ENCODE peak calls at places on chromosomes 6 and 20, in ten cellular contexts. F is NCI-H460; A is CD8-positive, alpha-beta memory T cell; V is AG09309; S is stromal cell of bone marrow; M is stimulated activated CD4-positive, alpha-beta T cell treated with anti-CD3 and anti-CD28 coated beads, Interleukin-2, amount 100 ng/mL, for 48 hours; I is iPS-NIHi11; H is HL-60; G is stimulated activated CD8-positive, alpha-beta memory T cell treated with anti-CD3 and anti-CD28 coated beads, Interleukin-12 subunit alpha, Interleukin-12 subunit beta, amount 100 ng/mL, for 4 hours; Y is pons. P is an unnamed sample.

GRCh38 chr20:24149881-24150307 is 161.3 kb upstream of the GGTLC1 start:
- DNase-seq in F (peak; percentile 8), A (no peak), V (no peak), S (no peak), M (no peak), I (peak; percentile 73), H (no peak), G (no peak), Y (no peak), P (peak; percentile 7)

GRCh38 chr6:141041596-141042087 is 1091.1 kb upstream of the GJE1 start:
- DNase-seq in F (no peak), A (no peak), V (no peak), S (no peak), M (no peak), I (no peak), H (no peak), G (no peak), Y (no peak), P (no peak)

GRCh38 chr6:1553562-1554088 is 56.1 kb upstream of the FOXC1 start:
- DNase-seq in F (no peak), A (no peak), V (no peak), S (no peak), M (no peak), I (no peak), H (no peak), G (no peak), Y (no peak), P (no peak)

GRCh38 chr6:73779943-73780342 is 83.9 kb downstream of the CD109 start:
- DNase-seq in F (no peak), A (no peak), V (no peak), S (no peak), M (no peak), I (no peak), H (no peak), G (no peak), Y (no peak), P (no peak)

GRCh38 chr6:77368660-77369313 is 94.5 kb downstream of the HTR1B start:
- DNase-seq in F (peak; percentile 23), A (no peak), V (no peak), S (no peak), M (no peak), I (peak; percentile 24), H (no peak), G (no peak), Y (peak; percentile 3), P (no peak)

GRCh38 chr6:154157082-154157481 is 118.0 kb downstream of the OPRM1 start:
- DNase-seq in F (no peak), A (no peak), V (no peak), S (no peak), M (no peak), I (no peak), H (no peak), G (peak; percentile 12), Y (no peak), P (no peak)

GRCh38 chr6:122389704-122390103 is 9.7 kb upstream of the HSF2 start:
- DNase-seq in F (no peak), A (no peak), V (no peak), S (no peak), M (no peak), I (no peak), H (no peak), G (no peak), Y (no peak), P (no peak)

GRCh38 chr20:32467506-32468312 is 109.6 kb downstream of the ASXL1 start:
- DNase-seq in F (no peak), A (no peak), V (no peak), S (no peak), M (no peak), I (no peak), H (no peak), G (no peak), Y (no peak), P (no peak)

GRCh38 chr20:8930691-8931090 is 138.2 kb upstream of the PLCB4 start:
- DNase-seq in F (no peak), A (no peak), V (peak; percentile 49), S (no peak), M (no peak), I (no peak), H (no peak), G (no peak), Y (no peak), P (no peak)

GRCh38 chr20:24633026-24633425 is 163.6 kb downstream of the SYNDIG1 start:
- DNase-seq in F (no peak), A (no peak), V (no peak), S (no peak), M (no peak), I (no peak), H (no peak), G (no peak), Y (no peak), P (no peak)

GRCh38 chr6:78835817-78836216 is 31.5 kb upstream of the IRAK1BP1 start:
- DNase-seq in F (no peak), A (no peak), V (no peak), S (no peak), M (no peak), I (no peak), H (no peak), G (no peak), Y (peak; percentile 70), P (no peak)

GRCh38 chr20:61926796-61927192 is 138.9 kb downstream of the TAF4 start:
- DNase-seq in F (no peak), A (peak; percentile 13), V (no peak), S (no peak), M (no peak), I (no peak), H (no peak), G (no peak), Y (no peak), P (no peak)

GRCh38 chr6:150465610-150466009 is 96.8 kb downstream of the IYD start:
- DNase-seq in F (no peak), A (no peak), V (no peak), S (no peak), M (no peak), I (no peak), H (no peak), G (no peak), Y (no peak), P (no peak)